ENCODE peak calls at places on chromosomes 12 and 14, in four cellular contexts. C, X, L and K are unnamed samples.

GRCh38 chr14:51394804-51395203 is 154.8 kb downstream of the TMX1 start:
- DNase-seq in C (no peak), X (no peak), L (peak), K (no peak)

GRCh38 chr12:67451206-67451605 is 182.0 kb downstream of the CAND1 start:
- DNase-seq in C (no peak), X (no peak), L (no peak), K (no peak)

GRCh38 chr12:13156277-13156676 is 40.2 kb upstream of the EMP1 start:
- DNase-seq in C (no peak), X (no peak), L (no peak), K (no peak)

GRCh38 chr14:93974299-93974698 is 2.1 kb downstream of the ASB2 start:
- DNase-seq in C (no peak), X (no peak), L (no peak), K (no peak)

GRCh38 chr14:71001742-71002141 is 94.5 kb downstream of the PCNX1 start:
- DNase-seq in C (no peak), X (no peak), L (no peak), K (no peak)

GRCh38 chr12:109626378-109627115 is 53.0 kb downstream of the MVK start:
- DNase-seq in C (no peak), X (peak), L (no peak), K (no peak)

GRCh38 chr12:79555006-79555925 is 135.5 kb downstream of the PAWR start:
- DNase-seq in C (peak), X (no peak), L (peak), K (no peak)

GRCh38 chr14:69539631-69540410 is 34.9 kb downstream of the CCDC177 start:
- DNase-seq in C (no peak), X (no peak), L (no peak), K (no peak)

GRCh38 chr14:80059041-80059440 is 152.3 kb downstream of the DIO2 start:
- DNase-seq in C (no peak), X (no peak), L (peak), K (no peak)

GRCh38 chr14:96762650-96763049 is 34.5 kb upstream of the VRK1 start:
- DNase-seq in C (peak), X (peak), L (peak), K (peak)

GRCh38 chr14:91369628-91370445 is 47.8 kb downstream of the CCDC88C start:
- DNase-seq in C (no peak), X (peak), L (peak), K (no peak)

GRCh38 chr12:57404966-57405640 is 25.7 kb downstream of the R3HDM2 start:
- DNase-seq in C (no peak), X (no peak), L (no peak), K (no peak)

GRCh38 chr12:52486166-52487105 is 6.6 kb downstream of the KRT6A start:
- DNase-seq in C (no peak), X (no peak), L (no peak), K (no peak)

GRCh38 chr12:74890237-74890599 is 319.4 kb downstream of the KCNC2 start:
- DNase-seq in C (peak), X (peak), L (peak), K (peak)

GRCh38 chr14:69654109-69654508 is 42.7 kb downstream of the SUSD6 start:
- DNase-seq in C (no peak), X (no peak), L (peak), K (no peak)

GRCh38 chr14:52124791-52125661 is 56.2 kb upstream of the NID2 start:
- DNase-seq in C (no peak), X (no peak), L (peak), K (no peak)

GRCh38 chr14:95530461-95531170 is 4.2 kb upstream of the GLRX5 start:
- DNase-seq in C (no peak), X (no peak), L (peak), K (no peak)

GRCh38 chr14:94342334-94342934 is 19.3 kb upstream of the SERPINA6 start:
- DNase-seq in C (peak), X (peak), L (peak), K (peak)

GRCh38 chr12:70314145-70314544 is 51.9 kb upstream of the KCNMB4 start:
- DNase-seq in C (no peak), X (no peak), L (no peak), K (no peak)

GRCh38 chr14:22861651-22862050 is 9.9 kb upstream of the LRP10 start:
- DNase-seq in C (no peak), X (no peak), L (no peak), K (no peak)

GRCh38 chr12:52872644-52873384 is 24.0 kb upstream of the KRT78 start:
- DNase-seq in C (no peak), X (no peak), L (no peak), K (no peak)

GRCh38 chr12:67370979-67371378 is 101.8 kb downstream of the CAND1 start:
- DNase-seq in C (no peak), X (no peak), L (no peak), K (no peak)

GRCh38 chr12:1517007-1517406 is 77.4 kb downstream of the FBXL14 start:
- DNase-seq in C (no peak), X (no peak), L (peak), K (no peak)

GRCh38 chr12:12735301-12735700 is 18.1 kb downstream of the CDKN1B start:
- DNase-seq in C (no peak), X (no peak), L (no peak), K (no peak)

GRCh38 chr14:24146622-24146977 is 190 bp upstream of the PSME2 start:
- DNase-seq in C (peak), X (peak), L (peak), K (peak)

GRCh38 chr12:116480210-116480818 is 78.9 kb upstream of the MAP1LC3B2 start:
- DNase-seq in C (no peak), X (no peak), L (no peak), K (no peak)

GRCh38 chr12:117847371-117847770 is 121.4 kb downstream of the KSR2 start:
- DNase-seq in C (no peak), X (no peak), L (no peak), K (no peak)

GRCh38 chr12:113268621-113269020 is 47.4 kb downstream of the TPCN1 start:
- DNase-seq in C (no peak), X (no peak), L (no peak), K (no peak)

GRCh38 chr12:130137141-130138018 is 24.9 kb upstream of the FZD10 start:
- DNase-seq in C (no peak), X (no peak), L (no peak), K (no peak)